ENCODE peak calls at places on chromosomes 13 and 19, in five cellular contexts. One of them, this sample, is unnamed.

GRCh38 chr19:14440049-14440448 is 6.9 kb downstream of the PKN1 start:
- DNase-seq in psoas muscle: peak
- DNase-seq in brain microvascular endothelial cell: no peak
- DNase-seq in heart left ventricle: peak
- DNase-seq in choroid plexus epithelial cell: peak
- DNase-seq in this sample: peak

GRCh38 chr13:51825165-51825592 is 19.8 kb downstream of the TMEM272 start:
- DNase-seq in choroid plexus epithelial cell: peak
- DNase-seq in psoas muscle: no peak
- DNase-seq in brain microvascular endothelial cell: no peak
- DNase-seq in heart left ventricle: no peak
- DNase-seq in this sample: peak

GRCh38 chr13:104831823-104832222 is 1703.6 kb downstream of the EFNB2 start:
- DNase-seq in choroid plexus epithelial cell: no peak
- DNase-seq in brain microvascular endothelial cell: no peak
- DNase-seq in psoas muscle: no peak
- DNase-seq in heart left ventricle: no peak
- DNase-seq in this sample: no peak

GRCh38 chr19:35731353-35731752 is 10.9 kb downstream of the IGFLR1 start:
- DNase-seq in brain microvascular endothelial cell: no peak
- DNase-seq in heart left ventricle: no peak
- DNase-seq in choroid plexus epithelial cell: no peak
- DNase-seq in psoas muscle: peak
- DNase-seq in this sample: no peak

GRCh38 chr13:97030705-97031452 is 36.6 kb upstream of the OXGR1 start:
- DNase-seq in psoas muscle: no peak
- DNase-seq in choroid plexus epithelial cell: peak
- DNase-seq in heart left ventricle: no peak
- DNase-seq in brain microvascular endothelial cell: peak
- DNase-seq in this sample: peak

GRCh38 chr19:29884466-29884865 is 57.6 kb upstream of the URI1 start:
- DNase-seq in psoas muscle: no peak
- DNase-seq in heart left ventricle: no peak
- DNase-seq in choroid plexus epithelial cell: no peak
- DNase-seq in brain microvascular endothelial cell: no peak
- DNase-seq in this sample: no peak

GRCh38 chr13:44218501-44219240 is 155.0 kb upstream of the SERP2 start:
- DNase-seq in brain microvascular endothelial cell: peak
- DNase-seq in psoas muscle: peak
- DNase-seq in choroid plexus epithelial cell: peak
- DNase-seq in heart left ventricle: peak
- DNase-seq in this sample: peak

GRCh38 chr19:28168557-28168956 is 1044.4 kb downstream of the UQCRFS1 start:
- DNase-seq in choroid plexus epithelial cell: no peak
- DNase-seq in psoas muscle: no peak
- DNase-seq in heart left ventricle: no peak
- DNase-seq in brain microvascular endothelial cell: no peak
- DNase-seq in this sample: no peak

GRCh38 chr19:22532388-22533310 is 101.5 kb upstream of the ZNF492 start:
- DNase-seq in heart left ventricle: peak
- DNase-seq in psoas muscle: peak
- DNase-seq in choroid plexus epithelial cell: no peak
- DNase-seq in brain microvascular endothelial cell: no peak
- DNase-seq in this sample: no peak

GRCh38 chr13:113951246-113951999 is 22.5 kb downstream of the C13orf46 start:
- DNase-seq in heart left ventricle: peak
- DNase-seq in brain microvascular endothelial cell: peak
- DNase-seq in psoas muscle: peak
- DNase-seq in choroid plexus epithelial cell: peak
- DNase-seq in this sample: peak

GRCh38 chr13:60629158-60629557 is 232.1 kb downstream of the TDRD3 start:
- DNase-seq in choroid plexus epithelial cell: no peak
- DNase-seq in brain microvascular endothelial cell: no peak
- DNase-seq in psoas muscle: no peak
- DNase-seq in heart left ventricle: no peak
- DNase-seq in this sample: no peak

GRCh38 chr13:101626925-101627555 is 174.6 kb downstream of the ITGBL1 start:
- DNase-seq in psoas muscle: no peak
- DNase-seq in brain microvascular endothelial cell: no peak
- DNase-seq in choroid plexus epithelial cell: peak
- DNase-seq in heart left ventricle: no peak
- DNase-seq in this sample: no peak

GRCh38 chr19:40695881-40696280 is 5.4 kb upstream of the NUMBL start:
- DNase-seq in heart left ventricle: no peak
- DNase-seq in psoas muscle: no peak
- DNase-seq in brain microvascular endothelial cell: no peak
- DNase-seq in choroid plexus epithelial cell: no peak
- DNase-seq in this sample: no peak

GRCh38 chr19:45497791-45498190 is 452 bp upstream of the PPM1N start:
- DNase-seq in brain microvascular endothelial cell: no peak
- DNase-seq in psoas muscle: no peak
- DNase-seq in heart left ventricle: no peak
- DNase-seq in choroid plexus epithelial cell: no peak
- DNase-seq in this sample: no peak
- H3K4me3 ChIP-seq in brain microvascular endothelial cell: no peak
- H3K4me3 ChIP-seq in psoas muscle: no peak
- H3K4me3 ChIP-seq in heart left ventricle: no peak
- H3K4me3 ChIP-seq in choroid plexus epithelial cell: no peak
- H3K4me3 ChIP-seq in this sample: no peak

GRCh38 chr19:45492627-45493470 is 4.0 kb downstream of the RTN2 start:
- DNase-seq in brain microvascular endothelial cell: peak
- DNase-seq in psoas muscle: peak
- DNase-seq in heart left ventricle: peak
- DNase-seq in choroid plexus epithelial cell: peak
- DNase-seq in this sample: peak
- H3K4me3 ChIP-seq in brain microvascular endothelial cell: peak
- H3K4me3 ChIP-seq in psoas muscle: peak
- H3K4me3 ChIP-seq in heart left ventricle: peak
- H3K4me3 ChIP-seq in choroid plexus epithelial cell: peak
- H3K4me3 ChIP-seq in this sample: peak

GRCh38 chr13:36673352-36673751 is 468 bp upstream of the SERTM1 start:
- DNase-seq in brain microvascular endothelial cell: no peak
- DNase-seq in heart left ventricle: no peak
- DNase-seq in choroid plexus epithelial cell: no peak
- DNase-seq in psoas muscle: no peak
- DNase-seq in this sample: no peak

GRCh38 chr13:36675213-36675536 is 1.4 kb downstream of the SERTM1 start:
- DNase-seq in heart left ventricle: no peak
- DNase-seq in psoas muscle: no peak
- DNase-seq in choroid plexus epithelial cell: no peak
- DNase-seq in brain microvascular endothelial cell: no peak
- DNase-seq in this sample: no peak

GRCh38 chr13:36673838-36674326 is at the start of gene SERTM1:
- DNase-seq in choroid plexus epithelial cell: peak
- DNase-seq in heart left ventricle: peak
- DNase-seq in brain microvascular endothelial cell: no peak
- DNase-seq in psoas muscle: peak
- DNase-seq in this sample: peak

DNA sequence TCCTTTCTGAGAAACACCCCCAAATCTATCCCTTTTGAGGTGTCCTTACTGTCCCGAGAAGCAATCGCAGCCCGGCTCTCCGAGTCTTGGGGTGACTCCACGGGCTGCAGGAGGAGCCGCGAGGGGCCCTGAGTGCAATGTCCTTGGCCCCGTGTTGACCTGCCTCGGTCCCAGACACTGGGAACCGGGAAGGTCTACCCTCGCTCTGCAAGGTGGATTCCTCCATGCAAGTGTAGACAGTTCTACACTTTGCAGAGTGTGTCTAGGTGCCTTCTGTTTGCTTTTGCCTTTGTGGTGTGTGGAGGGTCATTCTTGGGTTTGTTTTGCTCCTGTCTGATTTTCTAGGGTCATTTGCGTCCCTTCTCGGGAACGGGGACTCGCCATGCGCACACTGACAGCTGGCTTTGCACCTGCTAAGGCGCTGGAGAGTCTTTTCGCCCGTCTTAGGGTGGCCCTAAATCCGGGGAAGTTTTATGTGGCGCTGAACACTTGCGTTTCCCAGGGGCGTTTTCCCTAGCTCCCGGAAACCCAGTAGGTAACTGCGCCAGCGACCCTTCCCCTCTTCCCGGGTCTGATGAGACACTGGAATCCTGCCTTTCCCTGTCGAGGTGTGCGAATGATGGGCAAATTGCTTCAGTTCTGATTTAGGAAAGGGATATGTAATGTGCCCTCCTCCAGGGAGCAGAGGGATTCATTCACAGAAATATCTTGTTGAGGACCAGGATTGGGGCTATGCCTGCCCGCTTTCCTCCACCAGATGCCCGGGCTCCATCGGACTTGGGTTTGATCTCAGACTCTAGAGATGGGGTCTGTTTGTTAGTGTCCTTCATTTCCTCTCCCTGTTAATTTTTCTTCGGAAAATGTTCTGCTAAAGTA is 755 bp downstream of the SERTM1 start:
- DNase-seq in choroid plexus epithelial cell: no peak
- DNase-seq in heart left ventricle: no peak
- DNase-seq in psoas muscle: no peak
- DNase-seq in brain microvascular endothelial cell: no peak
- DNase-seq in this sample: no peak
- H3K4me3 ChIP-seq in choroid plexus epithelial cell: no peak
- H3K4me3 ChIP-seq in heart left ventricle: peak
- H3K4me3 ChIP-seq in psoas muscle: peak
- H3K4me3 ChIP-seq in brain microvascular endothelial cell: no peak
- H3K4me3 ChIP-seq in this sample: peak

DNA sequence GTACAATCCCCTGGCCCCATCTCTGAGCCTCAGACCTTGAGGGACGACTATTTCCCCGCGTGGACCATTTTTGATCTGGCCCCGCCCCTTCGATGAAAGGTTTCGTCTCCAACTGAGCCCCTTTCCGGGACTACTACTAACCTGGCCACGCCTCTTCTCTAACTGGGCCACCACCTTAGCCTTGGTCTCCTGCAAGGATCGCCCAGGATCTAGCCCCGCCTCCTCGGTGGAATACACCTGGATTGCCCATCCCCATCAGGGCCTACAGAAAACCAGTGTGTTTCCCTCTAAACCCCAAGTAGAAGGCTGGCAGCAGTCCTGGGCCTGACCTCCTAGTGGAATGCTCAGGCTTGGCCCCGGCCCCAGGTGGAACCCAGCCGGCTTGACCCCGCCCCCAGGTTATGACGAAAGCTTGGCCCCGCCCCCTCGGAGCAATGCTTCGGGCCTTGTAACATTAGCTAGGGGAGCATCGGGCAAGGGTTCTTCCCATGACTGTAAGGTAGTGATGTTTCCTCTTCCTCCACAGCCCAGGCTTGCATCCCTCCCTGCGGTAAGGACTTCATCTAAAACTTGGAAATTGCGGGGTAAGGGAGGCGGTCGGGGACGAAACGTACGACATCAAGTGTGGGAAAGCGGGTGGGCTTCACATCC is 9.1 kb downstream of the SPACA6 start:
- DNase-seq in brain microvascular endothelial cell: no peak
- DNase-seq in heart left ventricle: peak
- DNase-seq in psoas muscle: peak
- DNase-seq in choroid plexus epithelial cell: peak
- DNase-seq in this sample: peak
- H3K4me3 ChIP-seq in brain microvascular endothelial cell: no peak
- H3K4me3 ChIP-seq in heart left ventricle: no peak
- H3K4me3 ChIP-seq in psoas muscle: no peak
- H3K4me3 ChIP-seq in choroid plexus epithelial cell: no peak
- H3K4me3 ChIP-seq in this sample: no peak